ENCODE peak calls at places on chromosomes 11 and 22, in five cellular contexts. O, B, Q, H and T are unnamed samples. For H3K4me1 and H3K27me3, the result is how much of the 10 kb centered on the place peaks cover.

GRCh38 chr11:94641167-94641761 is 74.1 kb downstream of the PIWIL4 start:
- DNase-seq in O (peak), B (no peak), Q (no peak), H (peak), T (no peak)

GRCh38 chr11:623999-624704 is 603 bp downstream of the CDHR5 start:
- DNase-seq in O (no peak), B (peak), Q (no peak), H (no peak), T (no peak)

GRCh38 chr22:50702821-50703725 is 30.4 kb downstream of the SHANK3 start:
- DNase-seq in O (peak), B (no peak), Q (no peak), H (no peak), T (no peak)

GRCh38 chr11:57131080-57131790 is 50.5 kb upstream of the LRRC55 start:
- DNase-seq in O (peak), B (peak), Q (no peak), H (peak), T (no peak)

GRCh38 chr11:64289011-64289564 is 2.0 kb upstream of the KCNK4 start:
- DNase-seq in O (no peak), B (no peak), Q (no peak), H (no peak), T (no peak)

GRCh38 chr11:17280494-17281127 is 4.1 kb downstream of the NUCB2 start:
- DNase-seq in O (no peak), B (no peak), Q (no peak), H (no peak), T (no peak)

GRCh38 chr11:59615132-59615636 is 390 bp downstream of the OSBP start:
- DNase-seq in O (peak), B (peak), Q (peak), H (peak), T (peak)

GRCh38 chr11:45355706-45356041 is 69.5 kb upstream of the SYT13 start:
- DNase-seq in O (no peak), B (peak), Q (no peak), H (no peak), T (no peak)

DNA sequence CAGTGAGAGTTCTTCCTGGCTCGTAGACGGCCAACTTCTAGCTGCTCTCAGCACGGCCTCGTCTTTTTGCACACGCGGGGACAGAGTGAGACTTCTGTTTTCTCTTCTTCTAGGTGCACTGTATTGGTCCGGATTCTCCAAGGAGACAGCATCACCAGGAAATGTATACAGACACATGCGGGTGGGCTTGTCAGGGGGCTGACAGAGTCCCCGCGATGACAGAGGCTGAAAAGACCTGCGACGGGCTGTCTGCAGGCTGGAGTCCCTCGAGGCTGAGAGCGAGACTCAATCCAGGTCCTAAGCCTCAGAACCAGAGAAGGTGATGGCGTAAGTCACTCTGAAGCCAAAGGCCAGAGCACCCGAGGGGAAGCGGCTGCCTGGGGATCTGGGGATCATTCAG is 81.4 kb downstream of the SHANK2 start:
- DNase-seq in O (no peak), B (no peak), Q (no peak), H (no peak), T (no peak)
- H3K27ac ChIP-seq in O (no peak), B (no peak), Q (no peak), H (no peak), T (no peak)

GRCh38 chr11:61832758-61833157 is 4.7 kb downstream of the FADS2 start:
- DNase-seq in O (peak), B (peak), Q (no peak), H (no peak), T (no peak)
- H3K4me1 ChIP-seq in O (half or more), B (under half), Q (under half), H (under half), T (under half)

DNA sequence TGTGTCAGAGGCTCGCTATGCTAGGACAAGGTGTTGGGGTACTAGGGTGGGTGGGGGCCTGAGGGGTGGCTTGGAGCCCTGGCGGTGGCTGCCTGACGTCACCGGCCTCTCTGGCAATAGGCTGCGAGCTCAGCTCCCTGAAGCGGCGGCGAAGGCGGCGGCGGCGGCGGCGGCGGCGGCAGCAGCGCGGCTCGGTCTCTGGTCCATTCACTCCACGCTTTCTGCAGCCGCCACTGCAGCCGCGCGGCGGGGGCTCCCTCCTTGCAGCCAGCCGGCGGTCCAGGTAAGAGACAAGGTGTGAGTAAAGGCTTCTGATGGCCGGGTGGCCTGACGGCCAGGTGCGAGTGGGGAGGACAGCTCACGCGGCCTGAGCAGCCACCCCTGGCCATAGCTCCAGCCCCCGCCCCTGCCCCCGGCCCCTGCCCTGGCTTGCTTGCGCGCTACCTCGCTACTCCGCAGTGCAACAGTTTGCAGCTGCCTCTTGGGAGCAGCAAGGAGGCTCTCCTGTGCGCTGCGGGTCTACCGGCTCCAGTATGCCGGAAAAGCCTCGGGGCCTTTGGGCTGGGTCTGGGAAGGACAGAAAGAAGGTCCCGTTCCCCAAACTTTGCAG is at the start of gene C11orf87:
- DNase-seq in O (peak), B (no peak), Q (no peak), H (peak), T (no peak)
- H3K27me3 ChIP-seq in O (under half), B (half or more), Q (under half), H (half or more), T (under half)

GRCh38 chr22:42346722-42347121 is 76.3 kb upstream of the TCF20 start:
- DNase-seq in O (no peak), B (no peak), Q (no peak), H (no peak), T (no peak)
- H3K27ac ChIP-seq in O (no peak), B (no peak), Q (no peak), H (no peak), T (no peak)

GRCh38 chr11:73380321-73380720 is 4.1 kb downstream of the RELT start:
- DNase-seq in O (no peak), B (no peak), Q (no peak), H (no peak), T (no peak)
- H3K4me1 ChIP-seq in O (half or more), B (under half), Q (under half), H (half or more), T (half or more)